ENCODE peak calls at places on chromosomes 11 and 22, in four cellular contexts. I is NCI-H748 treated with DMSO at 0.1 percent for 48 hours, P is amygdala, A is chondrocyte. S is an unnamed sample.

GRCh38 chr11:73141031-73141308 is 1.1 kb downstream of the FCHSD2 start:
- DNase-seq in I (peak), P (no peak), A (no peak), S (peak)

GRCh38 chr11:78489184-78489583 is 71.6 kb upstream of the GAB2 start:
- DNase-seq in I (no peak), P (no peak), A (no peak), S (no peak)

GRCh38 chr11:109527496-109527895 is 105.5 kb downstream of the C11orf87 start:
- DNase-seq in I (no peak), P (no peak), A (no peak), S (no peak)

GRCh38 chr11:43992834-43993637 is 50.6 kb downstream of the C11orf96 start:
- DNase-seq in I (no peak), P (no peak), A (no peak), S (no peak)

GRCh38 chr22:47259049-47259448 is 496.6 kb downstream of the TBC1D22A start:
- DNase-seq in I (no peak), P (no peak), A (no peak), S (no peak)

GRCh38 chr22:49954354-49954753 is 6.2 kb upstream of the PIM3 start:
- DNase-seq in I (no peak), P (no peak), A (no peak), S (no peak)

GRCh38 chr11:3163241-3163981 is 1.7 kb downstream of the OSBPL5 start:
- DNase-seq in I (no peak), P (no peak), A (no peak), S (no peak)

GRCh38 chr11:46100670-46101069 is 20.6 kb downstream of the PHF21A start:
- DNase-seq in I (no peak), P (no peak), A (no peak), S (no peak)

GRCh38 chr22:18000441-18001039 is 23.8 kb downstream of the MICAL3 start:
- DNase-seq in I (no peak), P (no peak), A (no peak), S (peak)

GRCh38 chr22:42648368-42649260 is 578 bp downstream of the CYB5R3 start:
- DNase-seq in I (no peak), P (no peak), A (no peak), S (peak)

GRCh38 chr22:43475549-43476076 is 63.8 kb downstream of the MPPED1 start:
- DNase-seq in I (no peak), P (no peak), A (no peak), S (no peak)

GRCh38 chr22:40997485-40997884 is 46.3 kb downstream of the RBX1 start:
- DNase-seq in I (no peak), P (no peak), A (no peak), S (no peak)

GRCh38 chr11:134223066-134223465 is 701 bp downstream of the NCAPD3 start:
- DNase-seq in I (no peak), P (no peak), A (no peak), S (no peak)

GRCh38 chr22:30234786-30235470 is 11.6 kb downstream of the LIF start:
- DNase-seq in I (no peak), P (no peak), A (no peak), S (no peak)

GRCh38 chr22:42613869-42614268 is 814 bp downstream of the POLDIP3 start:
- DNase-seq in I (no peak), P (no peak), A (no peak), S (no peak)

GRCh38 chr11:18457435-18457834 is 1.8 kb downstream of the LDHAL6A start:
- DNase-seq in I (no peak), P (no peak), A (no peak), S (no peak)

GRCh38 chr11:61769169-61769920 is 16.9 kb downstream of the MYRF start:
- DNase-seq in I (no peak), P (no peak), A (no peak), S (no peak)

GRCh38 chr11:12744831-12745502 is 70.7 kb downstream of the TEAD1 start:
- DNase-seq in I (no peak), P (no peak), A (no peak), S (no peak)

GRCh38 chr11:99370557-99371200 is 349.9 kb downstream of the CNTN5 start:
- DNase-seq in I (no peak), P (peak), A (no peak), S (no peak)

GRCh38 chr11:6911946-6912345 is 8.9 kb upstream of the OR2D3 start:
- DNase-seq in I (no peak), P (no peak), A (no peak), S (no peak)

GRCh38 chr11:3169952-3170755 is 5.0 kb upstream of the OSBPL5 start:
- DNase-seq in I (no peak), P (no peak), A (peak), S (no peak)

GRCh38 chr11:121063728-121064127 is 37.3 kb upstream of the TECTA start:
- DNase-seq in I (no peak), P (no peak), A (no peak), S (peak)

GRCh38 chr22:23533328-23533762 is 46.7 kb downstream of the IGLL1 start:
- DNase-seq in I (no peak), P (no peak), A (peak), S (peak)

GRCh38 chr11:76153609-76153949 is 52.7 kb downstream of the WNT11 start:
- DNase-seq in I (no peak), P (no peak), A (no peak), S (no peak)

GRCh38 chr11:62048101-62048500 is 75.7 kb upstream of the INCENP start:
- DNase-seq in I (no peak), P (no peak), A (no peak), S (no peak)

GRCh38 chr11:17561466-17562001 is 14.5 kb downstream of the OTOG start:
- DNase-seq in I (no peak), P (no peak), A (no peak), S (no peak)

GRCh38 chr22:32776800-32777199 is 24.7 kb upstream of the TIMP3 start:
- DNase-seq in I (no peak), P (no peak), A (no peak), S (no peak)

GRCh38 chr11:46121328-46121723 is at the start of gene PHF21A:
- DNase-seq in I (peak), P (peak), A (peak), S (peak)

GRCh38 chr11:17382046-17382728 is 6.3 kb downstream of the KCNJ11 start:
- DNase-seq in I (no peak), P (no peak), A (no peak), S (no peak)

GRCh38 chr22:23754980-23755636 is 883 bp upstream of the VPREB3 start:
- DNase-seq in I (no peak), P (no peak), A (no peak), S (peak)

GRCh38 chr11:110425751-110426545 is 3.8 kb upstream of the FDX1 start:
- DNase-seq in I (no peak), P (no peak), A (no peak), S (no peak)

GRCh38 chr22:26448334-26448733 is 19.3 kb downstream of the ASPHD2 start:
- DNase-seq in I (no peak), P (no peak), A (no peak), S (no peak)

GRCh38 chr11:61160487-61161189 is 588 bp downstream of the VPS37C start:
- DNase-seq in I (peak), P (no peak), A (no peak), S (no peak)

GRCh38 chr11:70326365-70326803 is 55.9 kb downstream of the PPFIA1 start:
- DNase-seq in I (no peak), P (no peak), A (no peak), S (no peak)

GRCh38 chr11:106473089-106473722 is 395.7 kb downstream of the AASDHPPT start:
- DNase-seq in I (no peak), P (no peak), A (no peak), S (no peak)

GRCh38 chr22:37237371-37238268 is 6.4 kb downstream of the RAC2 start:
- DNase-seq in I (no peak), P (no peak), A (no peak), S (peak)